ENCODE peak calls at places on chromosomes 2 and 18, in nine cellular contexts. One of them, this sample, is unnamed.
A peak's percentile ranks its signal among the peaks of the same experiment; 100 is the strongest.

GRCh38 chr18:68428666-68429065 is 286.2 kb downstream of the TMX3 start:
- DNase-seq in coronary artery: no peak
- DNase-seq in AG20443: no peak
- DNase-seq in HT-29: no peak
- DNase-seq in stimulated activated naive CD8-positive, alpha-beta T cell treated with anti-CD3 and anti-CD28 coated beads, Interleukin-15, Interleukin-2, amounts not matched to agents 100 U/mL and 50 U/mL, for 24 hours: no peak
- DNase-seq in MM.1S: no peak
- DNase-seq in stimulated activated CD8-positive, alpha-beta memory T cell treated with anti-CD3 and anti-CD28 coated beads, Interleukin-7, amount 100 ng/mL, for 1 hour: no peak
- DNase-seq in mesothelial cell of epicardium: no peak
- DNase-seq in amygdala: no peak
- DNase-seq in this sample: no peak

GRCh38 chr2:168510125-168510756 is 54.2 kb downstream of the CERS6 start:
- DNase-seq in coronary artery: no peak
- DNase-seq in AG20443: no peak
- DNase-seq in HT-29: no peak
- DNase-seq in stimulated activated naive CD8-positive, alpha-beta T cell treated with anti-CD3 and anti-CD28 coated beads, Interleukin-15, Interleukin-2, amounts not matched to agents 100 U/mL and 50 U/mL, for 24 hours: no peak
- DNase-seq in MM.1S: no peak
- DNase-seq in stimulated activated CD8-positive, alpha-beta memory T cell treated with anti-CD3 and anti-CD28 coated beads, Interleukin-7, amount 100 ng/mL, for 1 hour: no peak
- DNase-seq in mesothelial cell of epicardium: no peak
- DNase-seq in amygdala: no peak
- DNase-seq in this sample: no peak

GRCh38 chr2:100529900-100530299 is 32.9 kb upstream of the PDCL3 start:
- DNase-seq in coronary artery: no peak
- DNase-seq in AG20443: no peak
- DNase-seq in HT-29: no peak
- DNase-seq in stimulated activated naive CD8-positive, alpha-beta T cell treated with anti-CD3 and anti-CD28 coated beads, Interleukin-15, Interleukin-2, amounts not matched to agents 100 U/mL and 50 U/mL, for 24 hours: no peak
- DNase-seq in MM.1S: no peak
- DNase-seq in stimulated activated CD8-positive, alpha-beta memory T cell treated with anti-CD3 and anti-CD28 coated beads, Interleukin-7, amount 100 ng/mL, for 1 hour: no peak
- DNase-seq in mesothelial cell of epicardium: no peak
- DNase-seq in amygdala: no peak
- DNase-seq in this sample: no peak

GRCh38 chr2:162038676-162039075 is 35.3 kb downstream of the DPP4 start:
- DNase-seq in coronary artery: no peak
- DNase-seq in AG20443: no peak
- DNase-seq in HT-29: no peak
- DNase-seq in stimulated activated naive CD8-positive, alpha-beta T cell treated with anti-CD3 and anti-CD28 coated beads, Interleukin-15, Interleukin-2, amounts not matched to agents 100 U/mL and 50 U/mL, for 24 hours: no peak
- DNase-seq in MM.1S: no peak
- DNase-seq in stimulated activated CD8-positive, alpha-beta memory T cell treated with anti-CD3 and anti-CD28 coated beads, Interleukin-7, amount 100 ng/mL, for 1 hour: no peak
- DNase-seq in mesothelial cell of epicardium: no peak
- DNase-seq in amygdala: no peak
- DNase-seq in this sample: no peak

GRCh38 chr2:151334082-151334815 is 23.1 kb upstream of the TNFAIP6 start:
- DNase-seq in coronary artery: no peak
- DNase-seq in AG20443: peak; percentile 83
- DNase-seq in HT-29: no peak
- DNase-seq in stimulated activated naive CD8-positive, alpha-beta T cell treated with anti-CD3 and anti-CD28 coated beads, Interleukin-15, Interleukin-2, amounts not matched to agents 100 U/mL and 50 U/mL, for 24 hours: no peak
- DNase-seq in MM.1S: no peak
- DNase-seq in stimulated activated CD8-positive, alpha-beta memory T cell treated with anti-CD3 and anti-CD28 coated beads, Interleukin-7, amount 100 ng/mL, for 1 hour: no peak
- DNase-seq in mesothelial cell of epicardium: no peak
- DNase-seq in amygdala: no peak
- DNase-seq in this sample: no peak

GRCh38 chr18:63088262-63088661 is 231.3 kb downstream of the BCL2 start:
- DNase-seq in coronary artery: no peak
- DNase-seq in AG20443: no peak
- DNase-seq in HT-29: no peak
- DNase-seq in stimulated activated naive CD8-positive, alpha-beta T cell treated with anti-CD3 and anti-CD28 coated beads, Interleukin-15, Interleukin-2, amounts not matched to agents 100 U/mL and 50 U/mL, for 24 hours: no peak
- DNase-seq in MM.1S: no peak
- DNase-seq in stimulated activated CD8-positive, alpha-beta memory T cell treated with anti-CD3 and anti-CD28 coated beads, Interleukin-7, amount 100 ng/mL, for 1 hour: no peak
- DNase-seq in mesothelial cell of epicardium: no peak
- DNase-seq in amygdala: no peak
- DNase-seq in this sample: no peak

GRCh38 chr2:134583462-134583861 is 135.3 kb downstream of the TMEM163 start:
- DNase-seq in coronary artery: no peak
- DNase-seq in AG20443: no peak
- DNase-seq in HT-29: no peak
- DNase-seq in stimulated activated naive CD8-positive, alpha-beta T cell treated with anti-CD3 and anti-CD28 coated beads, Interleukin-15, Interleukin-2, amounts not matched to agents 100 U/mL and 50 U/mL, for 24 hours: no peak
- DNase-seq in MM.1S: no peak
- DNase-seq in stimulated activated CD8-positive, alpha-beta memory T cell treated with anti-CD3 and anti-CD28 coated beads, Interleukin-7, amount 100 ng/mL, for 1 hour: no peak
- DNase-seq in mesothelial cell of epicardium: no peak
- DNase-seq in amygdala: no peak
- DNase-seq in this sample: no peak

GRCh38 chr18:35201502-35201901 is 39.3 kb upstream of the ZNF397 start:
- DNase-seq in coronary artery: no peak
- DNase-seq in AG20443: no peak
- DNase-seq in HT-29: no peak
- DNase-seq in stimulated activated naive CD8-positive, alpha-beta T cell treated with anti-CD3 and anti-CD28 coated beads, Interleukin-15, Interleukin-2, amounts not matched to agents 100 U/mL and 50 U/mL, for 24 hours: no peak
- DNase-seq in MM.1S: no peak
- DNase-seq in stimulated activated CD8-positive, alpha-beta memory T cell treated with anti-CD3 and anti-CD28 coated beads, Interleukin-7, amount 100 ng/mL, for 1 hour: no peak
- DNase-seq in mesothelial cell of epicardium: no peak
- DNase-seq in amygdala: no peak
- DNase-seq in this sample: no peak

GRCh38 chr2:106894545-106894944 is 8.6 kb upstream of the ST6GAL2 start:
- DNase-seq in coronary artery: no peak
- DNase-seq in AG20443: no peak
- DNase-seq in HT-29: no peak
- DNase-seq in stimulated activated naive CD8-positive, alpha-beta T cell treated with anti-CD3 and anti-CD28 coated beads, Interleukin-15, Interleukin-2, amounts not matched to agents 100 U/mL and 50 U/mL, for 24 hours: no peak
- DNase-seq in MM.1S: no peak
- DNase-seq in stimulated activated CD8-positive, alpha-beta memory T cell treated with anti-CD3 and anti-CD28 coated beads, Interleukin-7, amount 100 ng/mL, for 1 hour: no peak
- DNase-seq in mesothelial cell of epicardium: no peak
- DNase-seq in amygdala: no peak
- DNase-seq in this sample: no peak

GRCh38 chr2:11583203-11583752 is 49.4 kb downstream of the GREB1 start:
- DNase-seq in coronary artery: no peak
- DNase-seq in AG20443: no peak
- DNase-seq in HT-29: no peak
- DNase-seq in stimulated activated naive CD8-positive, alpha-beta T cell treated with anti-CD3 and anti-CD28 coated beads, Interleukin-15, Interleukin-2, amounts not matched to agents 100 U/mL and 50 U/mL, for 24 hours: no peak
- DNase-seq in MM.1S: no peak
- DNase-seq in stimulated activated CD8-positive, alpha-beta memory T cell treated with anti-CD3 and anti-CD28 coated beads, Interleukin-7, amount 100 ng/mL, for 1 hour: no peak
- DNase-seq in mesothelial cell of epicardium: no peak
- DNase-seq in amygdala: no peak
- DNase-seq in this sample: no peak

GRCh38 chr2:8026381-8026780 is 655.5 kb upstream of the ID2 start:
- DNase-seq in coronary artery: no peak
- DNase-seq in AG20443: no peak
- DNase-seq in HT-29: no peak
- DNase-seq in stimulated activated naive CD8-positive, alpha-beta T cell treated with anti-CD3 and anti-CD28 coated beads, Interleukin-15, Interleukin-2, amounts not matched to agents 100 U/mL and 50 U/mL, for 24 hours: no peak
- DNase-seq in MM.1S: no peak
- DNase-seq in stimulated activated CD8-positive, alpha-beta memory T cell treated with anti-CD3 and anti-CD28 coated beads, Interleukin-7, amount 100 ng/mL, for 1 hour: no peak
- DNase-seq in mesothelial cell of epicardium: no peak
- DNase-seq in amygdala: no peak
- DNase-seq in this sample: no peak

GRCh38 chr2:239283961-239284801 is 116.6 kb downstream of the HDAC4 start:
- DNase-seq in coronary artery: no peak
- DNase-seq in AG20443: no peak
- DNase-seq in HT-29: no peak
- DNase-seq in stimulated activated naive CD8-positive, alpha-beta T cell treated with anti-CD3 and anti-CD28 coated beads, Interleukin-15, Interleukin-2, amounts not matched to agents 100 U/mL and 50 U/mL, for 24 hours: no peak
- DNase-seq in MM.1S: no peak
- DNase-seq in stimulated activated CD8-positive, alpha-beta memory T cell treated with anti-CD3 and anti-CD28 coated beads, Interleukin-7, amount 100 ng/mL, for 1 hour: no peak
- DNase-seq in mesothelial cell of epicardium: no peak
- DNase-seq in amygdala: no peak
- DNase-seq in this sample: no peak

GRCh38 chr2:27903649-27904544 is 13.4 kb downstream of the BABAM2 start:
- DNase-seq in coronary artery: no peak
- DNase-seq in AG20443: no peak
- DNase-seq in HT-29: peak; percentile 47
- DNase-seq in stimulated activated naive CD8-positive, alpha-beta T cell treated with anti-CD3 and anti-CD28 coated beads, Interleukin-15, Interleukin-2, amounts not matched to agents 100 U/mL and 50 U/mL, for 24 hours: no peak
- DNase-seq in MM.1S: no peak
- DNase-seq in stimulated activated CD8-positive, alpha-beta memory T cell treated with anti-CD3 and anti-CD28 coated beads, Interleukin-7, amount 100 ng/mL, for 1 hour: no peak
- DNase-seq in mesothelial cell of epicardium: no peak
- DNase-seq in amygdala: no peak
- DNase-seq in this sample: no peak

GRCh38 chr2:69768217-69768616 is 26.3 kb downstream of the ANXA4 start:
- DNase-seq in coronary artery: no peak
- DNase-seq in AG20443: no peak
- DNase-seq in HT-29: peak; percentile 46
- DNase-seq in stimulated activated naive CD8-positive, alpha-beta T cell treated with anti-CD3 and anti-CD28 coated beads, Interleukin-15, Interleukin-2, amounts not matched to agents 100 U/mL and 50 U/mL, for 24 hours: no peak
- DNase-seq in MM.1S: no peak
- DNase-seq in stimulated activated CD8-positive, alpha-beta memory T cell treated with anti-CD3 and anti-CD28 coated beads, Interleukin-7, amount 100 ng/mL, for 1 hour: no peak
- DNase-seq in mesothelial cell of epicardium: no peak
- DNase-seq in amygdala: no peak
- DNase-seq in this sample: no peak

GRCh38 chr18:2529154-2529553 is 42.2 kb downstream of the METTL4 start:
- DNase-seq in coronary artery: no peak
- DNase-seq in AG20443: no peak
- DNase-seq in HT-29: no peak
- DNase-seq in stimulated activated naive CD8-positive, alpha-beta T cell treated with anti-CD3 and anti-CD28 coated beads, Interleukin-15, Interleukin-2, amounts not matched to agents 100 U/mL and 50 U/mL, for 24 hours: no peak
- DNase-seq in MM.1S: no peak
- DNase-seq in stimulated activated CD8-positive, alpha-beta memory T cell treated with anti-CD3 and anti-CD28 coated beads, Interleukin-7, amount 100 ng/mL, for 1 hour: no peak
- DNase-seq in mesothelial cell of epicardium: peak; percentile 30
- DNase-seq in amygdala: no peak
- DNase-seq in this sample: no peak

GRCh38 chr2:171595896-171596295 is 73.6 kb downstream of the CYBRD1 start:
- DNase-seq in coronary artery: no peak
- DNase-seq in AG20443: peak; percentile 83
- DNase-seq in HT-29: no peak
- DNase-seq in stimulated activated naive CD8-positive, alpha-beta T cell treated with anti-CD3 and anti-CD28 coated beads, Interleukin-15, Interleukin-2, amounts not matched to agents 100 U/mL and 50 U/mL, for 24 hours: no peak
- DNase-seq in MM.1S: no peak
- DNase-seq in stimulated activated CD8-positive, alpha-beta memory T cell treated with anti-CD3 and anti-CD28 coated beads, Interleukin-7, amount 100 ng/mL, for 1 hour: no peak
- DNase-seq in mesothelial cell of epicardium: no peak
- DNase-seq in amygdala: no peak
- DNase-seq in this sample: no peak

GRCh38 chr2:62705859-62706720 is 577 bp downstream of the EHBP1 start:
- DNase-seq in coronary artery: peak; percentile 86
- DNase-seq in AG20443: peak; percentile 73
- DNase-seq in HT-29: peak; percentile 70
- DNase-seq in stimulated activated naive CD8-positive, alpha-beta T cell treated with anti-CD3 and anti-CD28 coated beads, Interleukin-15, Interleukin-2, amounts not matched to agents 100 U/mL and 50 U/mL, for 24 hours: peak; percentile 48
- DNase-seq in MM.1S: peak; percentile 37
- DNase-seq in stimulated activated CD8-positive, alpha-beta memory T cell treated with anti-CD3 and anti-CD28 coated beads, Interleukin-7, amount 100 ng/mL, for 1 hour: no peak
- DNase-seq in mesothelial cell of epicardium: peak; percentile 40
- DNase-seq in amygdala: peak; percentile 64
- DNase-seq in this sample: peak; percentile 67

GRCh38 chr2:64142817-64143153 is 1.4 kb downstream of the PELI1 start:
- DNase-seq in coronary artery: no peak
- DNase-seq in AG20443: no peak
- DNase-seq in HT-29: peak; percentile 71
- DNase-seq in stimulated activated naive CD8-positive, alpha-beta T cell treated with anti-CD3 and anti-CD28 coated beads, Interleukin-15, Interleukin-2, amounts not matched to agents 100 U/mL and 50 U/mL, for 24 hours: no peak
- DNase-seq in MM.1S: peak; percentile 30
- DNase-seq in stimulated activated CD8-positive, alpha-beta memory T cell treated with anti-CD3 and anti-CD28 coated beads, Interleukin-7, amount 100 ng/mL, for 1 hour: no peak
- DNase-seq in mesothelial cell of epicardium: no peak
- DNase-seq in amygdala: no peak
- DNase-seq in this sample: no peak

GRCh38 chr18:24136967-24137373 is 1.9 kb upstream of the CABYR start:
- DNase-seq in coronary artery: no peak
- DNase-seq in AG20443: no peak
- DNase-seq in HT-29: peak; percentile 6
- DNase-seq in stimulated activated naive CD8-positive, alpha-beta T cell treated with anti-CD3 and anti-CD28 coated beads, Interleukin-15, Interleukin-2, amounts not matched to agents 100 U/mL and 50 U/mL, for 24 hours: no peak
- DNase-seq in MM.1S: no peak
- DNase-seq in stimulated activated CD8-positive, alpha-beta memory T cell treated with anti-CD3 and anti-CD28 coated beads, Interleukin-7, amount 100 ng/mL, for 1 hour: no peak
- DNase-seq in mesothelial cell of epicardium: no peak
- DNase-seq in amygdala: no peak
- DNase-seq in this sample: no peak

GRCh38 chr2:11710210-11710609 is 36.2 kb upstream of the LPIN1 start:
- DNase-seq in coronary artery: no peak
- DNase-seq in AG20443: peak; percentile 87
- DNase-seq in HT-29: no peak
- DNase-seq in stimulated activated naive CD8-positive, alpha-beta T cell treated with anti-CD3 and anti-CD28 coated beads, Interleukin-15, Interleukin-2, amounts not matched to agents 100 U/mL and 50 U/mL, for 24 hours: no peak
- DNase-seq in MM.1S: no peak
- DNase-seq in stimulated activated CD8-positive, alpha-beta memory T cell treated with anti-CD3 and anti-CD28 coated beads, Interleukin-7, amount 100 ng/mL, for 1 hour: no peak
- DNase-seq in mesothelial cell of epicardium: no peak
- DNase-seq in amygdala: no peak
- DNase-seq in this sample: peak; percentile 79

GRCh38 chr18:11175266-11175947 is 26.0 kb upstream of the PIEZO2 start:
- DNase-seq in coronary artery: no peak
- DNase-seq in AG20443: peak; percentile 73
- DNase-seq in HT-29: no peak
- DNase-seq in stimulated activated naive CD8-positive, alpha-beta T cell treated with anti-CD3 and anti-CD28 coated beads, Interleukin-15, Interleukin-2, amounts not matched to agents 100 U/mL and 50 U/mL, for 24 hours: no peak
- DNase-seq in MM.1S: no peak
- DNase-seq in stimulated activated CD8-positive, alpha-beta memory T cell treated with anti-CD3 and anti-CD28 coated beads, Interleukin-7, amount 100 ng/mL, for 1 hour: no peak
- DNase-seq in mesothelial cell of epicardium: no peak
- DNase-seq in amygdala: no peak
- DNase-seq in this sample: no peak

GRCh38 chr2:234038076-234038802 is 12.3 kb upstream of the SPP2 start:
- DNase-seq in coronary artery: no peak
- DNase-seq in AG20443: no peak
- DNase-seq in HT-29: no peak
- DNase-seq in stimulated activated naive CD8-positive, alpha-beta T cell treated with anti-CD3 and anti-CD28 coated beads, Interleukin-15, Interleukin-2, amounts not matched to agents 100 U/mL and 50 U/mL, for 24 hours: no peak
- DNase-seq in MM.1S: no peak
- DNase-seq in stimulated activated CD8-positive, alpha-beta memory T cell treated with anti-CD3 and anti-CD28 coated beads, Interleukin-7, amount 100 ng/mL, for 1 hour: no peak
- DNase-seq in mesothelial cell of epicardium: no peak
- DNase-seq in amygdala: no peak
- DNase-seq in this sample: no peak

GRCh38 chr2:12663306-12664037 is 53.3 kb upstream of the TRIB2 start:
- DNase-seq in coronary artery: no peak
- DNase-seq in AG20443: no peak
- DNase-seq in HT-29: no peak
- DNase-seq in stimulated activated naive CD8-positive, alpha-beta T cell treated with anti-CD3 and anti-CD28 coated beads, Interleukin-15, Interleukin-2, amounts not matched to agents 100 U/mL and 50 U/mL, for 24 hours: no peak
- DNase-seq in MM.1S: no peak
- DNase-seq in stimulated activated CD8-positive, alpha-beta memory T cell treated with anti-CD3 and anti-CD28 coated beads, Interleukin-7, amount 100 ng/mL, for 1 hour: no peak
- DNase-seq in mesothelial cell of epicardium: no peak
- DNase-seq in amygdala: no peak
- DNase-seq in this sample: no peak

GRCh38 chr18:68394705-68395104 is 320.2 kb downstream of the TMX3 start:
- DNase-seq in coronary artery: no peak
- DNase-seq in AG20443: peak; percentile 12
- DNase-seq in HT-29: no peak
- DNase-seq in stimulated activated naive CD8-positive, alpha-beta T cell treated with anti-CD3 and anti-CD28 coated beads, Interleukin-15, Interleukin-2, amounts not matched to agents 100 U/mL and 50 U/mL, for 24 hours: no peak
- DNase-seq in MM.1S: no peak
- DNase-seq in stimulated activated CD8-positive, alpha-beta memory T cell treated with anti-CD3 and anti-CD28 coated beads, Interleukin-7, amount 100 ng/mL, for 1 hour: no peak
- DNase-seq in mesothelial cell of epicardium: no peak
- DNase-seq in amygdala: no peak
- DNase-seq in this sample: no peak

GRCh38 chr2:161170917-161171594 is 10.8 kb downstream of the TANK start:
- DNase-seq in coronary artery: no peak
- DNase-seq in AG20443: peak; percentile 34
- DNase-seq in HT-29: no peak
- DNase-seq in stimulated activated naive CD8-positive, alpha-beta T cell treated with anti-CD3 and anti-CD28 coated beads, Interleukin-15, Interleukin-2, amounts not matched to agents 100 U/mL and 50 U/mL, for 24 hours: no peak
- DNase-seq in MM.1S: no peak
- DNase-seq in stimulated activated CD8-positive, alpha-beta memory T cell treated with anti-CD3 and anti-CD28 coated beads, Interleukin-7, amount 100 ng/mL, for 1 hour: no peak
- DNase-seq in mesothelial cell of epicardium: no peak
- DNase-seq in amygdala: no peak
- DNase-seq in this sample: no peak

GRCh38 chr2:189337648-189338047 is 103.6 kb upstream of the WDR75 start:
- DNase-seq in coronary artery: no peak
- DNase-seq in AG20443: peak; percentile 61
- DNase-seq in HT-29: no peak
- DNase-seq in stimulated activated naive CD8-positive, alpha-beta T cell treated with anti-CD3 and anti-CD28 coated beads, Interleukin-15, Interleukin-2, amounts not matched to agents 100 U/mL and 50 U/mL, for 24 hours: no peak
- DNase-seq in MM.1S: no peak
- DNase-seq in stimulated activated CD8-positive, alpha-beta memory T cell treated with anti-CD3 and anti-CD28 coated beads, Interleukin-7, amount 100 ng/mL, for 1 hour: no peak
- DNase-seq in mesothelial cell of epicardium: no peak
- DNase-seq in amygdala: no peak
- DNase-seq in this sample: no peak

GRCh38 chr2:196263181-196263747 is 91.9 kb upstream of the STK17B start:
- DNase-seq in coronary artery: no peak
- DNase-seq in AG20443: no peak
- DNase-seq in HT-29: peak; percentile 45
- DNase-seq in stimulated activated naive CD8-positive, alpha-beta T cell treated with anti-CD3 and anti-CD28 coated beads, Interleukin-15, Interleukin-2, amounts not matched to agents 100 U/mL and 50 U/mL, for 24 hours: no peak
- DNase-seq in MM.1S: peak; percentile 94
- DNase-seq in stimulated activated CD8-positive, alpha-beta memory T cell treated with anti-CD3 and anti-CD28 coated beads, Interleukin-7, amount 100 ng/mL, for 1 hour: no peak
- DNase-seq in mesothelial cell of epicardium: no peak
- DNase-seq in amygdala: no peak
- DNase-seq in this sample: peak; percentile 26

GRCh38 chr2:96771792-96772618 is 11.3 kb downstream of the CNNM4 start:
- DNase-seq in coronary artery: no peak
- DNase-seq in AG20443: no peak
- DNase-seq in HT-29: peak; percentile 79
- DNase-seq in stimulated activated naive CD8-positive, alpha-beta T cell treated with anti-CD3 and anti-CD28 coated beads, Interleukin-15, Interleukin-2, amounts not matched to agents 100 U/mL and 50 U/mL, for 24 hours: no peak
- DNase-seq in MM.1S: no peak
- DNase-seq in stimulated activated CD8-positive, alpha-beta memory T cell treated with anti-CD3 and anti-CD28 coated beads, Interleukin-7, amount 100 ng/mL, for 1 hour: no peak
- DNase-seq in mesothelial cell of epicardium: peak; percentile 42
- DNase-seq in amygdala: no peak
- DNase-seq in this sample: peak; percentile 81